ENCODE peak calls at places on chromosomes 7 and 10, in four cellular contexts. B is HCT116, I is GM12878, Q is OCI-LY7. F is an unnamed sample. For H3K4me1 and H3K9me3, the result is how much of the 10 kb centered on the place peaks cover.

GRCh38 chr10:23413629-23414089 is 25.2 kb upstream of the OTUD1 start:
- DNase-seq in B (no peak), I (peak), Q (peak), F (no peak)

GRCh38 chr7:132098337-132098736 is 477.9 kb downstream of the PLXNA4 start:
- DNase-seq in B (no peak), I (no peak), Q (no peak), F (no peak)

GRCh38 chr10:31314256-31315183 is 4.5 kb upstream of the ZEB1 start:
- DNase-seq in B (no peak), I (no peak), Q (no peak), F (no peak)

GRCh38 chr7:41134242-41134872 is 568.5 kb downstream of the INHBA start:
- DNase-seq in B (no peak), I (peak), Q (peak), F (no peak)

GRCh38 chr7:95886501-95887090 is 114.2 kb downstream of the DYNC1I1 start:
- DNase-seq in B (no peak), I (no peak), Q (no peak), F (no peak)

GRCh38 chr7:110051386-110051785 is 1039.5 kb upstream of the LRRN3 start:
- DNase-seq in B (no peak), I (no peak), Q (no peak), F (no peak)

GRCh38 chr7:44325811-44326241 is 432 bp upstream of the CAMK2B start:
- DNase-seq in B (no peak), I (no peak), Q (no peak), F (no peak)

GRCh38 chr10:97709746-97710078 is 3.8 kb upstream of the MARVELD1 start:
- DNase-seq in B (no peak), I (no peak), Q (no peak), F (no peak)

GRCh38 chr10:34689053-34689452 is 126.0 kb downstream of the PARD3 start:
- DNase-seq in B (no peak), I (no peak), Q (no peak), F (no peak)

GRCh38 chr7:101058355-101058754 is 26.9 kb upstream of the TRIM56 start:
- DNase-seq in B (peak), I (no peak), Q (peak), F (peak)

GRCh38 chr10:80356563-80356999 is at the start of the genes DYDC1 and DYDC2:
- DNase-seq in B (no peak), I (no peak), Q (no peak), F (peak)

GRCh38 chr7:137798073-137798763 is 48.6 kb downstream of the DGKI start:
- DNase-seq in B (no peak), I (peak), Q (no peak), F (no peak)

GRCh38 chr7:46909601-46910051 is 672.3 kb downstream of the TNS3 start:
- DNase-seq in B (no peak), I (no peak), Q (no peak), F (no peak)

GRCh38 chr10:49272251-49273081 is 26.5 kb upstream of the C10orf71 start:
- DNase-seq in B (no peak), I (no peak), Q (no peak), F (no peak)

GRCh38 chr10:49309691-49310371 is 10.9 kb downstream of the C10orf71 start:
- DNase-seq in B (no peak), I (peak), Q (peak), F (no peak)

GRCh38 chr10:102133373-102134195 is 744 bp downstream of the PPRC1 start:
- DNase-seq in B (no peak), I (no peak), Q (peak), F (peak)

GRCh38 chr10:74924251-74924954 is 98.0 kb downstream of the KAT6B start:
- DNase-seq in B (peak), I (no peak), Q (no peak), F (no peak)

GRCh38 chr7:106793015-106793651 is 71.9 kb upstream of the PIK3CG start:
- DNase-seq in B (peak), I (no peak), Q (peak), F (peak)

GRCh38 chr10:26879744-26880143 is 19.0 kb upstream of the ABI1 start:
- DNase-seq in B (no peak), I (no peak), Q (peak), F (no peak)

GRCh38 chr10:483266-483665 is 206.2 kb downstream of the DIP2C start:
- DNase-seq in B (no peak), I (no peak), Q (no peak), F (no peak)

GRCh38 chr7:113731571-113731970 is 187.2 kb downstream of the PPP1R3A start:
- DNase-seq in B (no peak), I (no peak), Q (no peak), F (no peak)

GRCh38 chr10:68053553-68053952 is 21.5 kb downstream of the HERC4 start:
- DNase-seq in B (no peak), I (no peak), Q (no peak), F (no peak)

GRCh38 chr10:33005322-33006282 is 47.6 kb upstream of the ITGB1 start:
- DNase-seq in B (peak), I (no peak), Q (peak), F (no peak)

GRCh38 chr7:156640949-156641485 is 443 bp downstream of the RNF32 start:
- DNase-seq in B (peak), I (no peak), Q (peak), F (no peak)

GRCh38 chr10:132591166-132591971 is 53.8 kb downstream of the INPP5A start:
- DNase-seq in B (no peak), I (no peak), Q (no peak), F (no peak)

GRCh38 chr10:100364735-100365391 is 17.8 kb downstream of the SCD start:
- DNase-seq in B (peak), I (no peak), Q (no peak), F (no peak)

GRCh38 chr7:28297821-28298439 is 114.4 kb upstream of the CREB5 start:
- DNase-seq in B (no peak), I (no peak), Q (peak), F (no peak)

GRCh38 chr10:11215468-11215867 is 197.8 kb downstream of the CELF2 start:
- DNase-seq in B (no peak), I (no peak), Q (no peak), F (no peak)

DNA sequence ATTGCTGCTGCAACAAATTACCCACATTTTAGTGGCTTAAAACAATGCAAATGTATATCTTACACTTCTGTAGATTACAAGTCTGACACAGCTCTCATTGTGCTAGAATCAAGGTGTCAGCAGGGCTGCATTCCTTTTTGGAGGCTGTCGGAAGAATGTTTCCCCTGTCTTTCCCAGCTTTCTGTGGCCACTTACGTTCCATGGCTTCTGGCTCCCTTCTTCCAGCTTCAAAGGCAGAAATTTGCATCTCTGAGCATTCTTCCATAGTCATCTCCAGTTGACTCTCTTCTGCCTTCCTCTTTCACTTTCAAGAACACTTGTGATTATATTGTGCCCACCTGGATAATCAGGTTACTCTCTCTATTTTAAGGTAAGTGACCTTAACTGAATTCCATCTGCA is 125.3 kb downstream of the GPR158 start:
- DNase-seq in B (no peak), I (no peak), Q (no peak), F (no peak)
- H3K4me1 ChIP-seq in B (under half), I (under half), Q (under half), F (under half)

GRCh38 chr10:95477175-95477520 is 84.0 kb downstream of the SORBS1 start:
- DNase-seq in B (no peak), I (no peak), Q (no peak), F (no peak)
- H3K27ac ChIP-seq in B (no peak), I (no peak), Q (no peak), F (no peak)

GRCh38 chr10:42549851-42550250 is 88.5 kb downstream of the ZNF33B start:
- DNase-seq in B (no peak), I (no peak), Q (no peak), F (no peak)

GRCh38 chr10:42548254-42548653 is 90.1 kb downstream of the ZNF33B start:
- DNase-seq in B (no peak), I (no peak), Q (no peak), F (no peak)

GRCh38 chr10:42544945-42545344 is 93.4 kb downstream of the ZNF33B start:
- DNase-seq in B (no peak), I (no peak), Q (no peak), F (no peak)

GRCh38 chr10:42543840-42544372 is 94.5 kb downstream of the ZNF33B start:
- DNase-seq in B (no peak), I (no peak), Q (no peak), F (no peak)
- H3K9me3 ChIP-seq in B (under half), I (under half), Q (under half), F (under half)

GRCh38 chr7:84528756-84529479 is 334.3 kb upstream of the SEMA3A start:
- DNase-seq in B (no peak), I (no peak), Q (no peak), F (no peak)

GRCh38 chr7:84529480-84530205 is 335.1 kb upstream of the SEMA3A start:
- DNase-seq in B (peak), I (no peak), Q (no peak), F (no peak)

GRCh38 chr7:84524714-84525694 is 330.4 kb upstream of the SEMA3A start:
- DNase-seq in B (no peak), I (no peak), Q (no peak), F (no peak)
- H3K4me1 ChIP-seq in B (under half), I (under half), Q (under half), F (under half)

GRCh38 chr7:157751351-157751750 is 414.5 kb downstream of the DNAJB6 start:
- DNase-seq in B (no peak), I (no peak), Q (no peak), F (no peak)
- H3K27ac ChIP-seq in B (no peak), I (no peak), Q (no peak), F (no peak)

F was measured in CD8-positive, alpha-beta memory T cell.